ENCODE peak calls at places on chromosomes 1 and 21, in four cellular contexts. Z is GM12864, W is suprapubic skin, C is GM23338. O is an unnamed sample.

GRCh38 chr1:221032616-221033342 is 153.5 kb downstream of the HLX start:
- DNase-seq in Z (no peak), C (no peak), W (no peak), O (no peak)

GRCh38 chr1:93414749-93415148 is 33.2 kb upstream of the FNBP1L start:
- DNase-seq in Z (no peak), W (no peak), C (no peak), O (peak)

GRCh38 chr21:16002872-16003466 is 273.2 kb downstream of the USP25 start:
- DNase-seq in Z (no peak), W (no peak), C (peak), O (no peak)

GRCh38 chr1:175783126-175783722 is 39.8 kb upstream of the TNR start:
- DNase-seq in W (no peak), C (no peak), Z (no peak), O (no peak)

GRCh38 chr1:228081578-228082259 is 789 bp upstream of the ARF1 start:
- DNase-seq in Z (no peak), W (no peak), C (peak), O (peak)

GRCh38 chr1:227777646-227778045 is 37.8 kb upstream of the PRSS38 start:
- DNase-seq in Z (no peak), C (no peak), W (no peak), O (no peak)

GRCh38 chr1:16012590-16013219 is 5.1 kb downstream of the HSPB7 start:
- DNase-seq in W (no peak), Z (no peak), C (peak), O (peak)

GRCh38 chr1:67632356-67632755 is 52.6 kb upstream of the GADD45A start:
- DNase-seq in C (no peak), Z (no peak), W (no peak), O (no peak)

GRCh38 chr1:154483941-154484803 is 17.8 kb upstream of the TDRD10 start:
- DNase-seq in Z (no peak), C (no peak), W (no peak), O (no peak)

DNA sequence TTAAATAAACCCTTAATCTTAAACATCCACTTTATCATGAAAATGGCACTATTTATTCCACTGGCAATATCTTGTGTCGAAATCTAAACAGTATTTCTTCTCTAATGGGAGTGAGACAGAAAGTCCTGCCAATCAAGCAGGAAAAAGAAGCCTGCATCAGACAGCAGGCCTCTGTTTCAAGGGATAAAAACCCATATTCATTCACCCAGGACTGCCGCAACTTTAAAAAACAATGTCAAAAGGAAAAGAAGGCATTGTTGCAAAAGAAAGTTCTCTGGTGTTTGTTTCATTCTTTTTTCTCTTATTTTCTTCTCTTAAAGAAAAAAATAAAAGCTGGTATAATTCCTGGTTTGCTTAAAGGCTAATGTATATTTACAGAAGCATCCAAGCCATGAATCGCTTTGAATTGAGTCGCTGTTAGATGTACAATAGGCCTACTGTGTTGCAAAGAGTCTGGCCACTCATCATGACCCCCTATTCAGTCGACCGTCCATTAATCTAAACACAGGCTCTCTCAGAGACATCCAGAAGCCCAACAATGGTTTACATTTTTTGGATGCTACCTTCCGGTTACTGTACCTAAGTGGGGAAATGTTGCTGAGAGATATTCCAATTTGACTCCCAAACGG is 48.7 kb upstream of the ZC3H11B start:
- DNase-seq in C (no peak), W (no peak), Z (no peak), O (no peak)
- TF ChIP-seq CTCF in C (no peak), W (no peak), Z (no peak), O (no peak)

GRCh38 chr1:25232027-25232865 is at the start of gene SYF2:
- DNase-seq in Z (peak), C (peak), W (peak), O (peak)
- TF ChIP-seq CTCF in Z (no peak), C (no peak), W (no peak), O (no peak)

GRCh38 chr1:17919525-17920439 is 164.6 kb downstream of the ACTL8 start:
- DNase-seq in C (peak), W (peak), Z (no peak), O (no peak)
- TF ChIP-seq CTCF in C (peak), W (no peak), Z (peak), O (no peak)

DNA sequence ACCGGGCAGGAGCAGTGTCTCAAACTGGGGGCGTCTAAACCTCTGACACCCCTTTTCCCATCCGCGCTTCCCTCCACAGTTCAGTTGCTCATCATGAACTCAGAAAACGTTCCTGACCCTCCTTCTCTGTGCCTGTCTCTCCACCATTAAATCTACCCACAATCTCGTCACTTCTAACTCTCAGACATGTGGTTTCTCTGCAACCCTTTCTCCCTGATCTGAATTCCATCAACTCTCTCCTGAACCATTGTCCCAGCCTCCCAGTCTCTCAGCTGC is 3.8 kb downstream of the TTC34 start:
- DNase-seq in C (no peak), Z (no peak), W (no peak), O (no peak)
- TF ChIP-seq CTCF in C (no peak), Z (no peak), W (no peak), O (no peak)

GRCh38 chr1:12124693-12125421 is 41.9 kb upstream of the TNFRSF1B start:
- DNase-seq in Z (no peak), C (peak), W (peak), O (peak)
- TF ChIP-seq CTCF in Z (peak), C (peak), W (peak), O (peak)

DNA sequence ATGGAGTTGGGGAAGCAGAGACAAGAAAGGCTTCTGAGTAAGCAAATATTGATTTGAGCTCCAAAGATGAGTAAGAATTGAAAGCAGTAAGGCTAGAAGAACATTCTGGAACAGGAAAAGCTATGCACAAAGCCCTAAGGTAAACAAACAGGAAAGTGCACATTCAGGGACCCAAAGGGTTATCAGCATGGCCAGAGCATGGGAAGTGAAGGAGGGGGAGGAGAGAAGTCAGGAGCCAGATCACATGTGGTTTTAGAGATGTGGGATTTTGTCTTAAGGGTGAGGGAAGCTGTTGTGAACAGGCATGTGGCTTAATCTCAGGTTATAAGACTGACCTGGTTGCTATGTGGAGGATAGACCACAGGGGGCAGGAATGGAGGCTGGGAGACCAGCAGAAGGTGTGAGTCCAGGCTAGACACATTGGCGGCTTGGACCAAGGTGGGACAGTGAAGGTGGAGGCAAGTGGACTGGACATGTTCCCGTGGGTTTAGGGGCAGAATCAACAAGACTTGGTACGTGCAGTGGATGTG is 7.5 kb downstream of the CSF1 start:
- DNase-seq in Z (no peak), C (peak), W (no peak), O (no peak)
- TF ChIP-seq CTCF in Z (peak), C (peak), W (no peak), O (no peak)